ENCODE peak calls at places on chromosomes 3 and 15, in eight cellular contexts. L, C, Z, A, T, N, X and K are unnamed samples.
A peak's percentile ranks its signal among the peaks of the same experiment; 100 is the strongest.

GRCh38 chr3:189237516-189237915 is 65.7 kb downstream of the TPRG1 start:
- DNase-seq in L (no peak), C (no peak), Z (no peak), A (no peak), T (no peak), N (no peak), X (no peak), K (no peak)

GRCh38 chr3:52328536-52329080 is 12.5 kb downstream of the DNAH1 start:
- DNase-seq in L (no peak), C (no peak), Z (no peak), A (no peak), T (no peak), N (no peak), X (no peak), K (no peak)

GRCh38 chr15:38205502-38206235 is 47.0 kb upstream of the SPRED1 start:
- DNase-seq in L (no peak), C (no peak), Z (no peak), A (no peak), T (no peak), N (no peak), X (no peak), K (no peak)

GRCh38 chr3:132788299-132788698 is 66.1 kb upstream of the NPHP3 start:
- DNase-seq in L (no peak), C (no peak), Z (no peak), A (no peak), T (no peak), N (peak; percentile 7), X (no peak), K (no peak)

GRCh38 chr15:63833246-63833696 is 477 bp downstream of the HERC1 start:
- DNase-seq in L (peak; percentile 45), C (peak; percentile 44), Z (peak; percentile 40), A (peak; percentile 70), T (no peak), N (peak; percentile 31), X (no peak), K (peak; percentile 60)

GRCh38 chr3:171282041-171282440 is 178.2 kb downstream of the TNIK start:
- DNase-seq in L (no peak), C (peak; percentile 21), Z (no peak), A (no peak), T (no peak), N (no peak), X (no peak), K (no peak)

GRCh38 chr3:166171695-166172094 is 334.5 kb upstream of the BCHE start:
- DNase-seq in L (no peak), C (no peak), Z (no peak), A (no peak), T (no peak), N (no peak), X (no peak), K (no peak)

GRCh38 chr15:101386006-101386405 is 91.0 kb upstream of the SNRPA1 start:
- DNase-seq in L (no peak), C (no peak), Z (no peak), A (no peak), T (no peak), N (no peak), X (no peak), K (no peak)

GRCh38 chr15:62491642-62492041 is 326.6 kb upstream of the C2CD4B start:
- DNase-seq in L (no peak), C (no peak), Z (no peak), A (no peak), T (no peak), N (no peak), X (no peak), K (no peak)

GRCh38 chr3:125418306-125418705 is 43.2 kb upstream of the ZNF148 start:
- DNase-seq in L (no peak), C (no peak), Z (no peak), A (no peak), T (no peak), N (no peak), X (no peak), K (no peak)

GRCh38 chr15:48929611-48930170 is 34.0 kb downstream of the SHC4 start:
- DNase-seq in L (no peak), C (no peak), Z (no peak), A (no peak), T (no peak), N (no peak), X (no peak), K (no peak)

GRCh38 chr3:39381432-39381831 is 1.7 kb upstream of the SLC25A38 start:
- DNase-seq in L (peak; percentile 83), C (no peak), Z (no peak), A (no peak), T (no peak), N (no peak), X (no peak), K (no peak)

GRCh38 chr3:48897401-48898376 is 993 bp downstream of the SLC25A20 start:
- DNase-seq in L (peak; percentile 21), C (peak; percentile 36), Z (no peak), A (peak; percentile 57), T (no peak), N (peak; percentile 32), X (no peak), K (no peak)

GRCh38 chr15:99447497-99448371 is 118.0 kb upstream of the MEF2A start:
- DNase-seq in L (no peak), C (peak; percentile 10), Z (peak; percentile 21), A (peak; percentile 51), T (no peak), N (no peak), X (peak; percentile 36), K (peak; percentile 33)

GRCh38 chr15:99931703-99932603 is 198.7 kb upstream of the LYSMD4 start:
- DNase-seq in L (no peak), C (no peak), Z (no peak), A (no peak), T (no peak), N (no peak), X (no peak), K (no peak)

GRCh38 chr15:67188551-67189218 is 65.8 kb downstream of the AAGAB start:
- DNase-seq in L (no peak), C (no peak), Z (no peak), A (no peak), T (no peak), N (peak; percentile 42), X (no peak), K (no peak)

GRCh38 chr3:10195692-10196091 is 31.0 kb downstream of the IRAK2 start:
- DNase-seq in L (no peak), C (no peak), Z (no peak), A (no peak), T (no peak), N (no peak), X (no peak), K (peak; percentile 70)
- H3K4me1 ChIP-seq in L (peaks cover 46% of the 10 kb centered on the region), C (peaks cover 37% of the 10 kb centered on the region), Z (peaks cover 74% of the 10 kb centered on the region), A (peaks cover 14% of the 10 kb centered on the region), T (no peaks in the 10 kb centered on the region), N (peaks cover 44% of the 10 kb centered on the region), X (peaks cover 46% of the 10 kb centered on the region), K (peaks cover 50% of the 10 kb centered on the region)

GRCh38 chr15:71515375-71516186 is 294.8 kb upstream of the NR2E3 start:
- DNase-seq in L (no peak), C (no peak), Z (no peak), A (no peak), T (no peak), N (peak; percentile 9), X (no peak), K (peak; percentile 74)

GRCh38 chr15:71517751-71518150 is 292.6 kb upstream of the NR2E3 start:
- DNase-seq in L (no peak), C (no peak), Z (no peak), A (no peak), T (no peak), N (no peak), X (no peak), K (no peak)

DNA sequence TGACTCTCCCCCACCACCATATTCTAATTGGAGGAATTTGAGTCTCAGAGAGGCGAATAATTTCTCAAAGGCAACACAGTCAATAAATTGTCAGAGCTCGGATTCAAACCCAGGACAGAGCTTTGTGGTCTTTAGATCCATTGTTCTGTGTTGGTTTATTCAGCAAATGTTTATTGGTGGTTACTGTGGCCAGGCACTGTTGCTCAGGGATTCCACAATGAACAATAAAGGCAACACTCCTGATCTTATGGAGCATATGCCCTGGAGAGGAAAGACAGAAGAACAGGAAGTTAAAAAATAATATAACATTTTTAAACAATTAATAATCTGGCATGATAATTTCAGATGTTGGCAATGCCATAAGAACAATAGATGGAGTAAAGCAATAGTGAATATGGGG is 291.7 kb upstream of the NR2E3 start:
- DNase-seq in L (no peak), C (no peak), Z (no peak), A (no peak), T (no peak), N (no peak), X (no peak), K (no peak)
- H3K4me1 ChIP-seq in L (peaks cover 6% of the 10 kb centered on the region), C (no peaks in the 10 kb centered on the region), Z (no peaks in the 10 kb centered on the region), A (no peaks in the 10 kb centered on the region), T (no peaks in the 10 kb centered on the region), N (peaks cover 5% of the 10 kb centered on the region), X (peaks cover 4% of the 10 kb centered on the region), K (peaks cover 9% of the 10 kb centered on the region)

GRCh38 chr3:29557825-29558224 is 277.0 kb downstream of the RBMS3 start:
- DNase-seq in L (no peak), C (no peak), Z (no peak), A (no peak), T (no peak), N (no peak), X (no peak), K (no peak)

GRCh38 chr3:29560031-29560430 is 279.2 kb downstream of the RBMS3 start:
- DNase-seq in L (no peak), C (no peak), Z (no peak), A (no peak), T (no peak), N (no peak), X (no peak), K (no peak)

GRCh38 chr3:29555590-29555989 is 274.7 kb downstream of the RBMS3 start:
- DNase-seq in L (no peak), C (no peak), Z (no peak), A (no peak), T (no peak), N (no peak), X (no peak), K (no peak)

GRCh38 chr3:29554584-29554983 is 273.7 kb downstream of the RBMS3 start:
- DNase-seq in L (no peak), C (no peak), Z (no peak), A (no peak), T (no peak), N (no peak), X (no peak), K (no peak)

GRCh38 chr3:29557186-29557585 is 276.3 kb downstream of the RBMS3 start:
- DNase-seq in L (no peak), C (no peak), Z (no peak), A (no peak), T (no peak), N (no peak), X (no peak), K (no peak)
- H3K4me1 ChIP-seq in L (no peaks in the 10 kb centered on the region), C (no peaks in the 10 kb centered on the region), Z (no peaks in the 10 kb centered on the region), A (no peaks in the 10 kb centered on the region), T (no peaks in the 10 kb centered on the region), N (no peaks in the 10 kb centered on the region), X (peaks cover 18% of the 10 kb centered on the region), K (no peaks in the 10 kb centered on the region)

DNA sequence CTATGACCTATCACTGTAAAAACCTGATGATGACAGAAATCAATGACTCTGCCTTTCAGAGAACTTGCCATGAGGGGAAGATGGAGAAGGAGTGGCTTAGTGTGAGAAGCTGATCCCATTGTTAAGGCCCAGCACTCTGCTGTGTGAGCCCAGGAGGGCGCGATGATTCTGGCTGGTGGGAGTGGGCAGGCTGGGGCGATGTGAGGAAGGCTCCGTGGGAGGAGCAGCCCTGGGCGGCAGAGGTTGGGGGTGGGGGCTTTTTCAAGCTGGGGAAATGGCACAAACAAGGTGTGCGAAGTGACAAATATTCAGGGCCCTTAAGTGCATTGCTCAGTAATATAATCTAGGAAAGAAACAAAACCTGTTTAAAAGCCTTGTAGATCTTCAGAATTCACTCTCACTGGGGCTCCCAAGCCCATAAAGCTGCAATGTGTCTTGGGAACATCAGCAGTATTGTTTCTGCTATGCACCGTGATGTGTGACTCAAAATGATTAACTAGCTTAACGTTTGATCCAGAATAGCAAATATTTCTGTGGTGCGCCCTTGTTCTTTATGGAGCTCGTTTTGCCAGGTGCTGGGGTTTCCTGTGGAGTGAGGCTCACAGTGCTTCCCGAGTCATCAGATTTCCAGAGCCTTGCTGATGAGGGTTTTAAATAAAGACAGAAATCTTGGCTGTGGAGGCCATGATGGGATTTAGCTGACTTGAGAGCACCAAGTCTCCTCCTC is 141.0 kb downstream of the CHDH start:
- DNase-seq in L (no peak), C (no peak), Z (peak; percentile 7), A (no peak), T (no peak), N (no peak), X (no peak), K (no peak)
- H3K4me1 ChIP-seq in L (peaks cover 25% of the 10 kb centered on the region), C (no peaks in the 10 kb centered on the region), Z (peaks cover 7% of the 10 kb centered on the region), A (no peaks in the 10 kb centered on the region), T (no peaks in the 10 kb centered on the region), N (no peaks in the 10 kb centered on the region), X (no peaks in the 10 kb centered on the region), K (peaks cover 20% of the 10 kb centered on the region)